ENCODE peak calls at places on chromosomes 13 and 19, in eight cellular contexts. U is esophagus squamous epithelium, G is HAP-1, S is kidney, R is astrocyte, F is left ventricle myocardium inferior, B is breast epithelium, L is upper lobe of right lung. P is an unnamed sample.
A peak's percentile ranks its signal among the peaks of the same experiment; 100 is the strongest.

GRCh38 chr13:42039457-42039945 is 8.9 kb upstream of the DGKH start:
- DNase-seq in G (no peak), F (no peak), B (no peak), U (no peak), R (no peak), S (no peak), L (no peak), P (no peak)

GRCh38 chr19:13727798-13728197 is 36.5 kb upstream of the MRI1 start:
- DNase-seq in G (no peak), R (peak; percentile 81), S (no peak), B (no peak), F (no peak), L (no peak), U (no peak), P (no peak)

GRCh38 chr13:99656092-99656745 is 154.9 kb downstream of the TM9SF2 start:
- DNase-seq in R (peak; percentile 43), B (peak; percentile 68), S (no peak), L (no peak), G (peak; percentile 85), U (peak; percentile 3), F (peak; percentile 67), P (peak; percentile 92)

GRCh38 chr19:848457-848921 is 3.6 kb upstream of the ELANE start:
- DNase-seq in G (no peak), L (no peak), R (no peak), U (no peak), F (no peak), S (no peak), B (no peak), P (no peak)

GRCh38 chr19:55087542-55087935 is 11.9 kb downstream of the EPS8L1 start:
- DNase-seq in S (peak; percentile 64), F (no peak), G (no peak), U (no peak), L (no peak), R (peak; percentile 12), B (no peak), P (no peak)

GRCh38 chr19:16078311-16078758 is 2.0 kb downstream of the TPM4 start:
- DNase-seq in B (peak; percentile 50), R (peak; percentile 59), S (peak; percentile 45), L (peak; percentile 32), G (peak; percentile 33), U (no peak), F (no peak), P (no peak)

GRCh38 chr13:67147257-67148218 is 82.6 kb downstream of the PCDH9 start:
- DNase-seq in R (peak; percentile 80), S (no peak), B (no peak), F (no peak), L (no peak), G (peak; percentile 53), U (no peak), P (no peak)

GRCh38 chr19:58559275-58560006 is 1.0 kb upstream of the UBE2M start:
- DNase-seq in U (no peak), F (peak; percentile 90), B (peak; percentile 92), L (peak; percentile 96), S (peak; percentile 97), R (peak; percentile 86), G (peak; percentile 96), P (peak; percentile 92)

GRCh38 chr13:62643007-62643483 is 1227.4 kb upstream of the PCDH20 start:
- DNase-seq in B (no peak), R (peak; percentile 31), G (no peak), S (no peak), U (no peak), L (no peak), F (no peak), P (no peak)

GRCh38 chr13:99929866-99930265 is 41.7 kb downstream of the ZIC5 start:
- DNase-seq in S (no peak), F (no peak), R (no peak), B (no peak), G (no peak), U (no peak), L (no peak), P (no peak)

GRCh38 chr19:33681081-33681680 is 59.4 kb downstream of the CHST8 start:
- DNase-seq in L (peak; percentile 57), S (peak; percentile 28), R (no peak), G (no peak), B (peak; percentile 9), U (no peak), F (no peak), P (no peak)
- H3K9me3 ChIP-seq in L (no peaks in the 10 kb centered on the region), S (peaks cover 2% of the 10 kb centered on the region), R (no peaks in the 10 kb centered on the region), G (no peaks in the 10 kb centered on the region), B (no peaks in the 10 kb centered on the region), U (no peaks in the 10 kb centered on the region), F (no peaks in the 10 kb centered on the region), P (no peaks in the 10 kb centered on the region)

DNA sequence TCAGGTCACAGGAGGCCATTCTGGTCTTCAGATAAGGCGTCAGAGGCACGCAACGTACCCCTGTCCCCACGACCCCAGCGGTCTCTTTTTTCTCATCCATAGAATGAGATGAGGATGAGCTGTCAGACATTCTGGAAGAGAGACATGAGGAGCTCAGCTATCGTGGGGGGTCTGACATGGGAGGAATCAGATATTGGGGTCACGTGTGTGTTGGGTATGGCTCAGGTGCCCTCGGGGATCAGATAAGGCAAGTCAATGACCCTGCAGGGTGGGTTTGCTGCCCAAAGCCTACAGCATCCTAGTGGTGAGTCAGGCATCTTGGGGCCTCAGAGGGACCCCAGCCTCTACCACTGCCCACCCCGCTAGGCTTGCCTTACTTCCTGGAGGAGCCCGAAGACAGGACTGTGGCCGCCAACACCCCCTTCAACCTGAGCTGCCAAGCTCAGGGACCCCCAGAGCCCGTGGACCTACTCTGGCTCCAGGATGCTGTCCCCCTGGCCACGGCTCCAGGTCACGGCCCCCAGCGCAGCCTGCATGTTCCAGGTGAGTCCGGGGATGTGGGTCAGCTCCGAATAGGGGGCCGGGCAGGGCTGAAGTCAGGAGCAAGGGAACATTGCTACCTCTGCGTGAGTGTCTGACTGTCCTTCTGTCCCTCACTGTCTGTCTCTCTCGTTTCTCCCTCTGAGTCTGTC is 2.6 kb downstream of the AXL start:
- DNase-seq in G (no peak), B (no peak), U (no peak), R (no peak), L (no peak), F (no peak), S (no peak), P (no peak)
- H3K4me1 ChIP-seq in G (peaks cover 11% of the 10 kb centered on the region), B (peaks cover 3% of the 10 kb centered on the region), U (peaks cover 88% of the 10 kb centered on the region), R (peaks cover 60% of the 10 kb centered on the region), L (peaks cover 7% of the 10 kb centered on the region), F (peaks cover 40% of the 10 kb centered on the region), S (peaks cover 2% of the 10 kb centered on the region), P (peaks cover 11% of the 10 kb centered on the region)

DNA sequence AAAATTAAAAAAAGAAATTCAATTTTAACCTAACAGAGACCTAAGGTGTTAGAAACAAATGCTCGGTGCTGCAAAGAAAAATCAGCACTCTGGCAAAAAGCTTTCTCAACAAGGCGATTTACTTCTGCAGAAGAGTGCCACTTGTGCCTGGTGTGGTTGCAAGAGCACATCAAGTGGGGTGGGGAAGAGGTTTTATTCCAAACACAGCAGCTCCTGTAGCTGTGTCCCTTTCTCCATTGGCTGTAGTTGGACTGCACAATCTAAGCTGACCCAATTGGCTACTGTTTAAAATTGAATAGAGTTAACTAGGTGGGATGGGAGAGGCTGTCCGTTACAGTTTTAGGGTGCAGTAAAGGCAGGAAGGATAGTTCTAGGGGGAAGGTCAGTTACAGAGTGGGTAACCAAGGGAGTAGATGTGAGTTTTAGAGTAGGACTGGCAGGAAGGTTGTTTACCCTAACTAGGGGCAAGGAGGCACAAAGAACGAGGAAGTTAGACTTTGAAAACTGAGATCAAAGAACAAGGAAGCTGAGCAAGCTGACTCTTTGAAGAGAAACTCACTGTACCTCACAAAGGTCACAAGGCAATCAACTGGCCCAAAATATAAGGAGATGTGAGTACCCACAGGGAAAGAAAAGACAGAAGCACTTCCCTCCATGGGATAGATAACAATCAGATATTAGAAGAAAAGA is 145.7 kb downstream of the LIG4 start:
- DNase-seq in L (no peak), F (no peak), G (no peak), R (no peak), B (no peak), U (no peak), S (no peak), P (no peak)
- H3K4me3 ChIP-seq in L (no peak overlapping the region), F (no peak overlapping the region), G (no peak overlapping the region), R (no peak overlapping the region), B (no peak overlapping the region), U (no peak overlapping the region), S (no peak overlapping the region), P (no peak overlapping the region)

GRCh38 chr19:57004418-57004817 is 115.4 kb upstream of the USP29 start:
- DNase-seq in S (no peak), G (no peak), L (no peak), R (no peak), B (no peak), F (no peak), U (no peak), P (no peak)

GRCh38 chr19:57002765-57003164 is 117.0 kb upstream of the USP29 start:
- DNase-seq in R (no peak), G (no peak), S (no peak), U (no peak), L (no peak), B (no peak), F (no peak), P (no peak)

GRCh38 chr19:57010541-57010940 is 109.2 kb upstream of the USP29 start:
- DNase-seq in S (no peak), L (no peak), F (no peak), B (no peak), U (no peak), G (no peak), R (no peak), P (no peak)

DNA sequence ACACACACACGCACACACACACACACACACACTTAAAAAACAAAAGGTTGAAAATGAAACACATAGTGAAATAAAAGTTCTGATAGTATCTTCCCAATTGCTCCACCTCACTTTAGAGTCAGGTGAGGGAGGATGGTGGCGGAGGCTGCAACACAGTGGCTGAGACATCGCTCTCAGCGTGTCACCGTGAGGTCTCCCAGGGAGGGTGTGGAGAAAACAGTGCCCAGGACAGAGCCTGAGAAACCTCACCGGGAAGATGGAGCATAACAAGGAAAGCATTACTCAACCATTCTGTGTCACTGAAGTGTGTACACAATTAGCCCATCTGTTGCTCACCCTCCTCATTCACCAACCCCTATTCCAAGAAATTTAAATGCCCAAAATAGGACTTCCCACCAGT is 111.4 kb upstream of the USP29 start:
- DNase-seq in B (no peak), U (no peak), S (no peak), F (no peak), G (no peak), R (no peak), L (no peak), P (no peak)
- H3K9me3 ChIP-seq in B (peaks cover 10% of the 10 kb centered on the region), U (peaks cover 40% of the 10 kb centered on the region), S (no peaks in the 10 kb centered on the region), F (peaks cover 6% of the 10 kb centered on the region), G (no peaks in the 10 kb centered on the region), R (peaks cover 7% of the 10 kb centered on the region), L (no peaks in the 10 kb centered on the region), P (peaks cover 25% of the 10 kb centered on the region)

DNA sequence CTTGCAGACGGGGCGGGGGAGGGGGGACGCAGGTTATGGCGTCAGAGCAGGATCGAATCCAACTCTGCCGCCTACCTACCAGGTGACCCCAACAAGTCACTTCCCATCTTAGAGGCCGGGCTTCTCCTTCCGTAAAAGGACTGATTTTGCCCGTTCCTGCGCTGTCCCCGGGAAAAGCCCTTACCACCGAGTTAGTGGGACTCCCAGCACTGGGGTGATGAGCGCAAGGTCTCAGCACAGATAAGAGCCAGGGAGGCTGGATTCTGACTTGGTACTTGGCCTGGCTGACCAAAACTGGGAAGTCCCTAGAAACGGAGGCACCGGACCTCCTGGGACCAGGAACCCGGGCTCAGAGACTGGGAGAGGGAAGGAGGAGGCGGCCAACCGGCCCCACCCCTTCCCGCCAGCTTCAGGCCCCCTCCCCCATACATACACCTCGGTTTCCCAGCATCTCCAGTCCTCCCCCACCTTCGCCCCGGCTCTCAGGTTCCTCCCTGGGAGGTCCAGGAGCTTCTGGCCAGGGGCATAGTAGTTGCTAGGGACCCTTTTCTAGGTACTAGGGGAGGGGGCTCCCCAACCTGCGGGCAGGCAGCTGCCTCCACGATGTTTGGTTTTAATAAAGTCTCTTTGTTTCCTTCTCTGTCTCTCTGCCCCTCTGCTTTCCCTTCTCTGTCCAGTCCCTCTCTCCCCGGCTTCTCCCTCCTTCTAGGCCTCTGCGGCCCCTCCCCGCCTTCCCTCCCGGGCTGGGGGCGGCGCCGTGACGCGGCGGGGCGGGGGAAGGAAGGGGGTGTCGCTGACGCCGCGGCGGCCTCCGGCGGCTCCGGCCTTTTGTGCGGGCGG is at the start of gene GRAMD1A:
- DNase-seq in R (peak; percentile 74), U (no peak), L (peak; percentile 95), G (peak; percentile 92), F (peak; percentile 90), B (peak; percentile 88), S (peak; percentile 97), P (peak; percentile 48)
- H3K4me1 ChIP-seq in R (peaks cover 16% of the 10 kb centered on the region), U (peaks cover 93% of the 10 kb centered on the region), L (peaks cover 61% of the 10 kb centered on the region), G (peaks cover 17% of the 10 kb centered on the region), F (peaks cover 91% of the 10 kb centered on the region), B (no peaks in the 10 kb centered on the region), S (peaks cover 6% of the 10 kb centered on the region), P (peaks cover 6% of the 10 kb centered on the region)

P was measured in iPS DF 6.9.